ENCODE peak calls at places on chromosomes 12 and 14, in seven cellular contexts. C is cardiac fibroblast, O is neural crest cell, Y is ascending aorta, V is GM13977, H is RWPE1, T is AG04449. M is an unnamed sample.

GRCh38 chr12:34604227-34604626 is 581.9 kb downstream of the ALG10 start:
- DNase-seq in C (no peak), O (no peak), Y (no peak), V (peak), H (no peak), T (no peak), M (no peak)

GRCh38 chr14:22296088-22296487 is 292.9 kb downstream of the DAD1 start:
- DNase-seq in C (no peak), O (no peak), Y (no peak), V (no peak), H (no peak), T (no peak), M (no peak)

GRCh38 chr12:4440187-4440941 is 5.3 kb downstream of the FGF6 start:
- DNase-seq in C (no peak), O (no peak), Y (no peak), V (no peak), H (no peak), T (no peak), M (no peak)

GRCh38 chr12:10205251-10205807 is 7.3 kb upstream of the GABARAPL1 start:
- DNase-seq in C (no peak), O (no peak), Y (no peak), V (no peak), H (peak), T (no peak), M (no peak)

GRCh38 chr14:31476131-31476917 is 11.5 kb downstream of the GPR33 start:
- DNase-seq in C (peak), O (no peak), Y (no peak), V (no peak), H (no peak), T (no peak), M (no peak)

GRCh38 chr12:115938794-115939377 is 338.6 kb downstream of the MED13L start:
- DNase-seq in C (no peak), O (no peak), Y (no peak), V (no peak), H (no peak), T (no peak), M (no peak)

GRCh38 chr14:51576899-51577298 is 74.8 kb upstream of the FRMD6 start:
- DNase-seq in C (no peak), O (no peak), Y (no peak), V (no peak), H (no peak), T (no peak), M (no peak)

GRCh38 chr12:85955127-85955526 is 81.0 kb downstream of the NTS start:
- DNase-seq in C (peak), O (no peak), Y (no peak), V (no peak), H (peak), T (no peak), M (no peak)

GRCh38 chr12:118402251-118402650 is 25.9 kb downstream of the SUDS3 start:
- DNase-seq in C (peak), O (no peak), Y (no peak), V (no peak), H (no peak), T (peak), M (no peak)

GRCh38 chr14:98008381-98009113 is 1211.4 kb downstream of the VRK1 start:
- DNase-seq in C (no peak), O (no peak), Y (no peak), V (no peak), H (peak), T (no peak), M (no peak)

GRCh38 chr12:49564241-49565118 is 3.5 kb downstream of the MCRS1 start:
- DNase-seq in C (no peak), O (no peak), Y (no peak), V (no peak), H (no peak), T (no peak), M (peak)

GRCh38 chr12:51450816-51451215 is 26.2 kb downstream of the SLC4A8 start:
- DNase-seq in C (no peak), O (no peak), Y (no peak), V (no peak), H (no peak), T (no peak), M (no peak)

GRCh38 chr14:100147181-100147631 is 12.2 kb downstream of the DEGS2 start:
- DNase-seq in C (no peak), O (no peak), Y (no peak), V (no peak), H (no peak), T (no peak), M (no peak)

GRCh38 chr12:44379827-44380226 is 496.3 kb downstream of the NELL2 start:
- DNase-seq in C (no peak), O (no peak), Y (no peak), V (no peak), H (no peak), T (no peak), M (no peak)

GRCh38 chr12:57166971-57167371 is 19.6 kb upstream of the LRP1-AS start:
- DNase-seq in C (peak), O (no peak), Y (no peak), V (no peak), H (peak), T (no peak), M (no peak)

GRCh38 chr12:913919-914718 is 35.4 kb downstream of the RAD52 start:
- DNase-seq in C (peak), O (no peak), Y (no peak), V (no peak), H (peak), T (peak), M (no peak)

GRCh38 chr14:106875503-106875902 is 1349.1 kb downstream of the TMEM121 start:
- DNase-seq in C (no peak), O (no peak), Y (no peak), V (no peak), H (no peak), T (no peak), M (no peak)

GRCh38 chr12:121718653-121719239 is 6.2 kb downstream of the TMEM120B start:
- DNase-seq in C (no peak), O (no peak), Y (no peak), V (no peak), H (no peak), T (no peak), M (no peak)

GRCh38 chr14:103527408-103528157 is 1.4 kb upstream of the TRMT61A start:
- DNase-seq in C (no peak), O (no peak), Y (no peak), V (peak), H (no peak), T (no peak), M (no peak)

GRCh38 chr14:58297412-58297761 is 968 bp upstream of the ARID4A start:
- DNase-seq in C (peak), O (no peak), Y (no peak), V (no peak), H (no peak), T (peak), M (no peak)

GRCh38 chr14:88005050-88005481 is at the start of gene GPR65:
- DNase-seq in C (peak), O (no peak), Y (no peak), V (peak), H (no peak), T (no peak), M (no peak)

GRCh38 chr12:122422769-122423257 is 344 bp upstream of the CLIP1 start:
- DNase-seq in C (peak), O (no peak), Y (no peak), V (no peak), H (no peak), T (no peak), M (no peak)

GRCh38 chr14:43184540-43184939 is 1322.5 kb downstream of the FSCB start:
- DNase-seq in C (no peak), O (no peak), Y (no peak), V (no peak), H (no peak), T (no peak), M (no peak)

GRCh38 chr14:45641541-45641940 is 388.5 kb upstream of the MIS18BP1 start:
- DNase-seq in C (no peak), O (no peak), Y (no peak), V (no peak), H (no peak), T (no peak), M (no peak)

GRCh38 chr14:68780358-68781160 is 12.3 kb downstream of the ZFP36L1 start:
- DNase-seq in C (peak), O (no peak), Y (no peak), V (no peak), H (no peak), T (no peak), M (no peak)

DNA sequence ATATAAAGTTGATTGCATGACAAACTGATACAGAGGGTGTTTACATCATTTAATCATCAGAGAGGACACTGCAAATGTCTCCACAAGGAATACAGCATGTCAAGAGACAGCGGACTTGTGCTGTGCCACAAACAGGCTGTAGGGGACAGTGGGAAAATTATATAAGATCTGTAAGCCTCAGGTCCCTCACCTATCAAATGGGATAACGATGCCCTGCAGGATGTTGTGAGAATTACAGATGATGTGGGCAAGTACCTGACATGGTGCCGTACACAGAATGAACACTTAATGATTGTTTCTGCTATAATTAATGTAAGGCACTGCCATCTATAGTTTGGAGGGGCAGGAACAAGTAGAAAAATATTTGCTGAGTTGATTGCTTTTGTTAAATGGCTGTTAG is 81.9 kb upstream of the GTF2A1 start:
- DNase-seq in C (no peak), O (no peak), Y (no peak), V (no peak), H (no peak), T (no peak), M (no peak)
- TF ChIP-seq CTCF in C (no peak), O (peak), Y (no peak), V (no peak), H (no peak), T (no peak), M (no peak)

DNA sequence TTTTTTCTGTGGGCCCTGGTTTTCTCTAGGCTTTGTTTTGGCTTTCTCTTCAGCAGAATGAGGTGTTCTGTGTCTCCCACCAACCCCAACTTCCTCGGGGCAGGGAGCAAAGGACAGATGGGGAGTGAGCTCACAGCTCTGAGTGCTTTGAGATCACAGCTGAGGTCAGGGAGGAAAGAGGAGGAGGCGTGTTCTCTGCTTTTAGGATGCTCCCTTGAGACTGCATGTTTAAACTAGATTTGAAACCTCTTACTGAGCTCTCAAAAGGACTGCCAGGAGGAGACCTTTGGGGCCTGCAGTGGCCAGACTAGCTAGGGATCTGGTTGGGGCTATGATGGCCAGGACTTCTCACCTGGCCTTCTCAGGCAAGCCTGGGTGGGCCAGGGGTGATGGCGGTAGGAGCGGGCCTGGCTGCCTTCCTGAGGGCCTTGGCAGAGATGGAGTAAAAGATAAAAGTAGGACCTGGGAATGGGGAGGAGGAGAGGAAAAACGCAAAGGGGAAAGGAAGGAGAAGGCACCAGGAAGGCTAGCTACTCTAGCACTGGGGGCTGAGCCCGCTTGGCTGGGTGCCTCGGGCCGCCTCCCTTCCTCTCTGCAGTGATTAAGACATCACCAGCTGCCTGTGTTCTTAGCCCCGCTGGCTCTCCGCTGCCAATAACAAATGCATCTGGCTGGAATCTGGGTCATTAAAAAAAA is 141.1 kb downstream of the TSPAN9 start:
- DNase-seq in C (peak), O (no peak), Y (peak), V (peak), H (peak), T (no peak), M (peak)
- TF ChIP-seq CTCF in C (peak), O (no peak), Y (no peak), V (no peak), H (no peak), T (no peak), M (no peak)

DNA sequence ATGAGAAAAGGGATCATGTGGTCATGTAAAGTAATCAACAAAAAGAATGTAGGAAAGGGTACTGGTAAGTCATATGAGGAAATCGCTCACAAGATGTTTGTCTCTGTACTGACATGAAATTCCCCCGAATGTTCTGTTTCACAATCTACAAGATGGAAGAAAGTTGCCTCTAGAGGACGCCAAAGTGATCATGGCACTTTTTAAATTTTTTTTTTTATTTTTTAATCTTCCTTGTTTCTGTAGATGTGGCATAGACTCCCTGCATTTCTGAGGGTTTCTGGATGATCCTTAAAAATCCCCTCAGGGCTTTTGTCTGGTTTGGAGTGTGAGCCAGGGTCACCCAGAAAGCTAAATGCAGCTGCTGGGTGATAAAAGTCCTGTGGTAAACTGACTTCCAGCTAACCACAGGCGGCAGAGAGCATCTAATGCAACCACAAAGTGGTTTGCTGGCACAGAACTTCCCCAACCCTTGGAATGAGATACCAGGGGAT is 393.6 kb downstream of the CCDC91 start:
- DNase-seq in C (peak), O (no peak), Y (no peak), V (no peak), H (no peak), T (peak), M (no peak)
- TF ChIP-seq CTCF in C (peak), O (no peak), Y (no peak), V (no peak), H (no peak), T (peak), M (no peak)

GRCh38 chr12:40376533-40377267 is 151.9 kb downstream of the LRRK2 start:
- DNase-seq in C (no peak), O (no peak), Y (no peak), V (no peak), H (no peak), T (no peak), M (no peak)

GRCh38 chr12:40378721-40379120 is 153.9 kb downstream of the LRRK2 start:
- DNase-seq in C (no peak), O (no peak), Y (no peak), V (no peak), H (no peak), T (no peak), M (no peak)

GRCh38 chr12:40375076-40375475 is 150.3 kb downstream of the LRRK2 start:
- DNase-seq in C (peak), O (no peak), Y (no peak), V (no peak), H (no peak), T (no peak), M (no peak)
- TF ChIP-seq CTCF in C (peak), O (peak), Y (no peak), V (peak), H (no peak), T (no peak), M (peak)

DNA sequence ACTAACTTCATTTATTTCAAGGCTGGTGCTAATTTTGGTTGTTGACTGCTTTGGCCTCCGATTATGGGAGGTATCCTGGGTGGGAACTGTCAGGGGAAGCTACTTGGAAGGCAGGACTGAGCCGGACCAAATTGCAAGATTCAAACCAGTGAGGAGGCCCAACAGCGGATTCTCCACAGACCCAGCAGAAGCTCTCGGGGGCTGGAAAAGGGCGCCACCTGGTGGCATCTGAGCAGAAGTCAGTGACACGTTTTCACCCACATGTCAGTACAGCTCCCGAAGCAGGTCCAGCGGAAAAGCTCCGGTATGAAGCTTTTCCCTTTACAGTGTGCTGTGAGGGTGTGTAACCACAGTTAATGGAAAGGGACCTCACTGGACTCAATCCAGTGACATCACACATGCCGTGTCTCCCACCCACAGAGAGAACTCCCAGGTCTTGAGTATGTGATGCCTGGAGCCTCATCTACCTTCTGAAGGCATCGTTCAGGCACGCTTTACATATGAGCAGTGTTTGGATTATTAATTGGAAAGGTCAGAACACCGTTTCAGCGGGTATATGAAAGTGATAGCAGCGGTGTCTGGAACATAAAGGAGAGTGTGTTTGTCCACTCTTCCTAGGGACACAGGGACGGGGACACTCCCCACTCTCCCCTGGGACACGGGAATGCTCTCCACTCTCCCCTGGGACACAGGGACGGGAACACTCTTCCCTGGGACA is 3.6 kb upstream of the P2RX2 start:
- DNase-seq in C (peak), O (peak), Y (no peak), V (peak), H (peak), T (peak), M (peak)
- TF ChIP-seq CTCF in C (peak), O (peak), Y (peak), V (peak), H (peak), T (peak), M (peak)

M was measured in D721Med.